ENCODE peak calls at places on chromosomes 12 and 14, in eight cellular contexts. T, N, D, U, Y, G, X and J are unnamed samples.

GRCh38 chr12:44626883-44627282 is 249.2 kb downstream of the NELL2 start:
- DNase-seq in T (no peak), N (no peak), D (no peak), U (no peak), Y (no peak), G (no peak), X (no peak), J (no peak)

GRCh38 chr12:125528300-125528699 is 463.1 kb downstream of the AACS start:
- DNase-seq in T (no peak), N (no peak), D (no peak), U (no peak), Y (no peak), G (no peak), X (no peak), J (no peak)

GRCh38 chr14:37594238-37594915 is 672 bp downstream of the FOXA1 start:
- DNase-seq in T (peak), N (peak), D (peak), U (peak), Y (peak), G (peak), X (peak), J (peak)

GRCh38 chr12:65891219-65891618 is 66.9 kb downstream of the HMGA2 start:
- DNase-seq in T (no peak), N (no peak), D (no peak), U (no peak), Y (peak), G (no peak), X (no peak), J (peak)

GRCh38 chr12:116558280-116559079 is 701 bp upstream of the MAP1LC3B2 start:
- DNase-seq in T (no peak), N (no peak), D (no peak), U (no peak), Y (no peak), G (no peak), X (no peak), J (no peak)

GRCh38 chr14:24952851-24953666 is 96.9 kb downstream of the STXBP6 start:
- DNase-seq in T (no peak), N (no peak), D (no peak), U (no peak), Y (peak), G (no peak), X (no peak), J (no peak)

GRCh38 chr12:44930972-44931600 is 55.0 kb upstream of the NELL2 start:
- DNase-seq in T (peak), N (no peak), D (peak), U (no peak), Y (peak), G (no peak), X (no peak), J (peak)

GRCh38 chr14:102731871-102732800 is 45.1 kb upstream of the TRAF3 start:
- DNase-seq in T (no peak), N (no peak), D (no peak), U (no peak), Y (no peak), G (peak), X (no peak), J (no peak)

GRCh38 chr14:64117671-64118402 is 176.3 kb downstream of the ESR2 start:
- DNase-seq in T (no peak), N (no peak), D (no peak), U (peak), Y (peak), G (no peak), X (no peak), J (peak)

GRCh38 chr12:122385171-122386041 is 37.1 kb downstream of the CLIP1 start:
- DNase-seq in T (no peak), N (no peak), D (no peak), U (no peak), Y (no peak), G (no peak), X (no peak), J (no peak)
- H3K4me3 ChIP-seq in T (no peak), N (no peak), D (no peak), U (no peak), Y (no peak), G (no peak), X (no peak), J (no peak)

DNA sequence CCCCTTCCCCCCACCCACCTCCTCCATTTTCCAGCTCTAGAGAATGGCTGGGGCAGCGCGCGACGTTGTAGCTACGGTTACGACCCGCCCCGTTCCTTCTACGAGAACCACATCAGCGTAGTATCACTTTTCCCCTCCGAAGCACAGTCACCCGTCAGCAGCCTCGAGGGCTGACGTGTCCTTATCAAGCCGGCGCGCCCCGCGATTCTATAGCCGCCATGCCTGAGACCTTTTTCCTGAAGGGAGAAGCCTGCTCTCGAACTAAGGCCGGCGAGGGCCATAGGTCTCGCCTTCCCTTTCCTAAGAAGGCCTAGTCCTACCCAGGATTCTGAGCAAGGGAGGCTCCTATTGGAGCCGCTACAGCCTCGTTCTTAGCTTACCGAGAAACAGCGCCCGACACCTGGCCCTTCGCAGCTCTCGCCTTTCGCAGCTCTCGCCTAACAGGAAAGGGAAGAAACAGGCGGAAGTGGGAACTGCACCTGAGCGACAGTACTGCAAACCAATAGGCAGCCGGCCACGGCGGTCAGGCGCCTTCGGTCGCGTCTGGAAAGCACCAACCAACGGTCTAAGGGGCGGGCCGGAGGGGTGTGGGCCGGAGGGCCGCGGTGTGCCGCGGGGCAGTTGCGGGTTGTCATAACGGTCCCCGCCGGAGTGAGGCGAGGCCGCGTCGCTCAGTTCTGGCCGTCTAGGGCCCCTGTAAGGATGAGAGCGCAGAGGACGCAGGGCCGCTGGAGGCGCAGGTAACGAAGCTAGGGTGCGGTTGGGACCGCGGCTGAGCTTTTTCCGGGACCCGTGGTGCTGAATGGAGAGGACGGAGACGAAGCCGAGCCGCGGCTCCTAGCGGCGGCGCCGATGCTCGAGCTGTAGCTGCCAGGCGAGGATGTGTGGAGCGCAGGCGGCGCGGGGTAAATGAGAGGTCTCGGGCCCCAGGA is at the start of the genes MGAT2 and RPL36AL:
- DNase-seq in T (peak), N (peak), D (peak), U (peak), Y (peak), G (peak), X (peak), J (peak)
- TF ChIP-seq CTCF in T (peak), N (peak), D (peak), U (peak), Y (peak), G (no peak), X (peak), J (peak)

GRCh38 chr12:128266086-128266485 is 884 bp upstream of the TMEM132C start:
- DNase-seq in T (no peak), N (no peak), D (no peak), U (no peak), Y (no peak), G (no peak), X (no peak), J (no peak)

GRCh38 chr12:128267651-128268347 is 829 bp downstream of the TMEM132C start:
- DNase-seq in T (no peak), N (no peak), D (no peak), U (no peak), Y (no peak), G (no peak), X (no peak), J (no peak)

GRCh38 chr12:128266559-128267245 is at the start of gene TMEM132C:
- DNase-seq in T (no peak), N (no peak), D (peak), U (no peak), Y (no peak), G (no peak), X (no peak), J (no peak)

GRCh38 chr12:128268348-128268725 is 1.4 kb downstream of the TMEM132C start:
- DNase-seq in T (no peak), N (no peak), D (no peak), U (no peak), Y (no peak), G (no peak), X (no peak), J (no peak)

GRCh38 chr12:128267246-128267622 is 264 bp downstream of the TMEM132C start:
- DNase-seq in T (no peak), N (no peak), D (no peak), U (no peak), Y (no peak), G (no peak), X (no peak), J (no peak)
- H3K4me3 ChIP-seq in T (no peak), N (peak), D (no peak), U (peak), Y (no peak), G (peak), X (peak), J (no peak)

DNA sequence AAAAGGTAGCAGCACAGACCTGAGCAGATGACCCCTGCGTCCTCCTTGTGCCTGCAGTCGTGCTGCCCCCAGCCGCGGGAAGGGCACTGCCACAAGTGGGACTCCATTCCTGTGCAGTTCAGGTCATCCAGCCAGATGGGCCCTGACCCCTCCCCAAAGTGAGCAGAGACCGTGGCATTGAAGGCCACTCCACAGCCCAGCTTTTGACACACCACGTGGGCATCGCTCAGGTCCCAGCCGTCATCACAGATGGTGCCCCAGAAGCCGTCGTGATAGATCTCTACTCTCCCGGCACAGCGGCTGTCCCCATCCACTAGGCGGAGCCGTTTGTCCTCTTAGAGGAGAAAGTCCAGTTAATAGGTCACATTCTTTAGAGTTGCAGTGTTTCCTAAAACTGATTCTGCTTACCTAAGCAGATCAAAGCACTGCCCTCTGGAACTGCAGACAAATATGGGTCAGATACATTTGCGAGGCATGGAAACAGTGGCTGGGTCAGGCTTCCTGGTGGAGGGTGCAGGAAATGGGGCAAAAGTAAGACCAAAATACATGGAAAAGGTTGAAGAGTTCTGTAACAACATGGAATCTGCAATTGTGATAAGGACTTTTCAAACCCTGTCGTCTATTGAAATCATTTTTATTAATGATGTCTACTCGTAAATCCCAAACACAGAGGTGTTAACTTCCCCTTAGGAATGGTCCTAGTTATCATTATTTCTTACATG is 69.4 kb downstream of the CD163L1 start:
- DNase-seq in T (no peak), N (no peak), D (no peak), U (no peak), Y (peak), G (peak), X (peak), J (peak)
- TF ChIP-seq CTCF in T (peak), N (no peak), D (peak), U (no peak), Y (peak), G (peak), X (peak), J (peak)

GRCh38 chr12:57218030-57218853 is 1.6 kb downstream of the NXPH4 start:
- DNase-seq in T (no peak), N (no peak), D (no peak), U (peak), Y (no peak), G (no peak), X (no peak), J (no peak)

GRCh38 chr12:57216014-57216891 is at the start of gene NXPH4:
- DNase-seq in T (no peak), N (peak), D (peak), U (peak), Y (no peak), G (no peak), X (no peak), J (no peak)

GRCh38 chr12:57215065-57215464 is 1.5 kb upstream of the NXPH4 start:
- DNase-seq in T (no peak), N (no peak), D (no peak), U (no peak), Y (no peak), G (no peak), X (no peak), J (no peak)

GRCh38 chr12:57215668-57216013 is 953 bp upstream of the NXPH4 start:
- DNase-seq in T (no peak), N (no peak), D (no peak), U (no peak), Y (no peak), G (no peak), X (no peak), J (no peak)

DNA sequence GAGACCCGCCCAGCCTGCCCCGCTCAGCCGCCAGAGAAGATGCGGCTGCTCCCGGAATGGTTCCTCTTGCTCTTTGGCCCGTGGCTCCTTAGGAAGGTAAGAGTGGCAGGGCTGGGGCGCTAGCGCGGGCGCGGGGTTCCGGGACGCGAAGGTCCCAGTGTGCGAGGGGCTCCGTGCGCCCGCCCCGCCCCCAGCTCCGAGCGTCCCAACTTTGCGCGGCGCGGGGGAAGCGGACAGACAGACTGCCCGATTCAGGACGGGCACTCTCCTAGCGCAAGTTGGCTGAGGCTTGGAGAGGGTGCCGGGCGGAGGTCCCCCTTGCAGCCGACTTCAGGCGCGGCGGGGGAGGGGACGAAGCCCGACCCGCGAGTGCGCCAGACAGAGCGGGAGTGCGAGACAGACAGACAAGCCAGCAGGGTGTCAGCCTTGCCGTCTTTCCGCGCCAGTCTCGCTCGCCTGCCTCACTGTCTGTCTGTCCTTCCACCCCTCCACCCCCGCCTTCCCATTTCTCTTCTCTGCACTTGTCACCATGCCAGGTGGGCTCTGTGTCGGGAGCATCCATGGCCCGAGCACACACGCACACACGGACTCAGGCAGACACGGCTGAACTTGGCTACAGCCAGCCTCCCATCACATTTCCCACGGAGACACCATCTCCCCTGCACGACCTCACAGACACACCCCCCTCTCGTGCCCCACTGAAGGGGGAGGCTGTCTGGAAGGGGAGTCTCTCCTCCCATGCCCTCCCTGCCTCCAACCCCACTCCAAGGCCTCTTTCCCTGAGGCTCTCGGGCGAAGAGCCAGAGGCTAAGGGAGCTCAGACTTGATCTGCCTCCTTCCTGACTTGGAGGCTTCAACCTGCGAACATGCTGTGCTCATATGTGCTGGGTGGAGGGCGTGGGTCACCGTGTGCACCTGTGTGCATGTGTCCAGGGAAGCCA is 607 bp downstream of the NXPH4 start:
- DNase-seq in T (no peak), N (no peak), D (peak), U (no peak), Y (no peak), G (no peak), X (no peak), J (no peak)
- H3K4me3 ChIP-seq in T (peak), N (peak), D (peak), U (peak), Y (peak), G (peak), X (peak), J (peak)

GRCh38 chr12:56636675-56637540 is 6.8 kb upstream of the BAZ2A start:
- DNase-seq in T (peak), N (peak), D (peak), U (peak), Y (peak), G (peak), X (peak), J (peak)

GRCh38 chr12:56634837-56635538 is 4.9 kb upstream of the BAZ2A start:
- DNase-seq in T (peak), N (peak), D (peak), U (peak), Y (peak), G (peak), X (peak), J (peak)

GRCh38 chr12:56636118-56636674 is 6.1 kb upstream of the BAZ2A start:
- DNase-seq in T (peak), N (peak), D (peak), U (peak), Y (peak), G (peak), X (peak), J (peak)

GRCh38 chr12:56635539-56636117 is 5.5 kb upstream of the BAZ2A start:
- DNase-seq in T (no peak), N (no peak), D (no peak), U (no peak), Y (no peak), G (no peak), X (no peak), J (no peak)

DNA sequence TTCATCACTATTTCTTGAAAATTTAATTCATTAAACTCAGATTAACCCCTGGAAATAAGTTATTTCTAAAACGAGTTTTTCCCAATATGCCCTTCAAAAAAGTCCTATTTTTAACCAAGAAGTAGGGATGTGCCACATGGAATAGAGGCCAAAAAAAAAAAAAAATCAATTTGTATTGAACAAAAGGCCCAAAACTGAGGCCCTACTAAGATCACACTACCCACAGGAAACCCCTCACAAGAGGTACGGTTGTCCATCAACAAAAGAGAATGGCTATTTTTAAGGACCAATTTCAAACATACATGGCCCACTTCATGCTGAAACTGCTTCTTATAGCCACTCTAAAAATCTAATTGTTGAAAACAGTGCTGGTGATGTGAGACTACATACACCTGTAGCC is 7.5 kb upstream of the BAZ2A start:
- DNase-seq in T (no peak), N (no peak), D (no peak), U (no peak), Y (no peak), G (no peak), X (no peak), J (no peak)
- TF ChIP-seq CTCF in T (no peak), N (no peak), D (no peak), U (no peak), Y (no peak), G (no peak), X (no peak), J (no peak)

DNA sequence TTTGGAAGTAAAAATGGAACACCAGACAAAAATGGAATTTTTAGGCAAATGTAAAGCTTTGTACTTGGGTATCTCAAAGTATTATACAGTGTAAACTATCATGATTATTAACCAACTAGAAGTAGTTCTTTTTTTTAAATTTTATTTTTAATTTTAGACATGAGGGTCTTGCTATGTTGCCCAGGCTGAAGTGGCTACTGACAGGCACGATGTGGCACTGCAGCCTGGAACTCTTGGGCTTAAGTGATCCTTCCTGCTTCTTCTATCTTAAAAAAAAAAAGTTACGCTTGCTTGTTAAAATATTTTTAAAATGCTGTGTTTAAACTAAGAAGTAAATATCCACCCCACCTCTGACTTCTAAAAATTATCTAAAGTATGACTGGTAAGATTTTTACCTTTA is 1.9 kb upstream of the FUT8 start:
- DNase-seq in T (no peak), N (no peak), D (no peak), U (no peak), Y (no peak), G (no peak), X (no peak), J (no peak)
- H3K4me3 ChIP-seq in T (no peak), N (no peak), D (no peak), U (no peak), Y (no peak), G (no peak), X (peak), J (peak)

GRCh38 chr14:47596860-47597259 is 78.5 kb downstream of the MDGA2 start:
- DNase-seq in T (no peak), N (no peak), D (no peak), U (no peak), Y (no peak), G (no peak), X (no peak), J (no peak)
- TF ChIP-seq CTCF in T (no peak), N (no peak), D (no peak), U (no peak), Y (no peak), G (no peak), X (no peak), J (no peak)

DNA sequence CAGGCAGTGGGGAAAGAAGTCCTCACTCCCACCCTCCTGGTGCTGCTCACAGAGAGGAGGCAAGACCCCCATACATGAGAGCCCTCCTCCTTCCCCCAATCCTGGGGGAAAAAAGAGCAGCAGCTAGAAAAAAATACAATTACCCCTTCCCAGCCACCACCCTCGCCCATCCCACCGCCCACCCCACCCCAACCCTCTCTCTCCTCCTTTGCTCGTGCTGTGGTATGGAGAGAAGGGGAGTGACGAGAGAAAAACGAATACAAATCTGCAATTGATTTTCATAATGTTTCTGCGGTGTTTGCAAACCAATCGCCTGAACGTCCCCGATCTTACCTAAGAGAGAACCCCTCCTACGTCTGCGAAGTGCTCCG is 219 bp upstream of the HOXC11 start:
- DNase-seq in T (no peak), N (peak), D (no peak), U (no peak), Y (no peak), G (no peak), X (no peak), J (no peak)
- H3K4me3 ChIP-seq in T (peak), N (no peak), D (no peak), U (no peak), Y (peak), G (no peak), X (no peak), J (no peak)